ENCODE peak calls at places on chromosomes 5 and 9, in nine cellular contexts. One of them, this sample, is unnamed.

GRCh38 chr9:108186996-108187395 is 668.8 kb downstream of the ACTL7B start:
- DNase-seq in activated CD4-positive, CD25-positive, alpha-beta regulatory T cell treated with anti-CD3 and anti-CD28 coated beads, Interleukin-2, amount 50 U/mL, for 72 hours: no peak
- DNase-seq in stimulated activated CD8-positive, alpha-beta memory T cell treated with anti-CD3 and anti-CD28 coated beads, Interleukin-7, amount 100 ng/mL, for 4 hours: no peak
- DNase-seq in AG08396: peak; percentile 72
- DNase-seq in germinal center: no peak
- DNase-seq in epithelial cell of prostate: no peak
- DNase-seq in posterior vena cava: peak; percentile 85
- DNase-seq in kidney tubule cell: peak; percentile 80
- DNase-seq in amygdala: no peak
- DNase-seq in this sample: no peak

GRCh38 chr9:16154570-16155078 is 601.8 kb downstream of the CCDC171 start:
- DNase-seq in activated CD4-positive, CD25-positive, alpha-beta regulatory T cell treated with anti-CD3 and anti-CD28 coated beads, Interleukin-2, amount 50 U/mL, for 72 hours: peak; percentile 34
- DNase-seq in stimulated activated CD8-positive, alpha-beta memory T cell treated with anti-CD3 and anti-CD28 coated beads, Interleukin-7, amount 100 ng/mL, for 4 hours: peak; percentile 23
- DNase-seq in AG08396: no peak
- DNase-seq in germinal center: peak; percentile 31
- DNase-seq in epithelial cell of prostate: no peak
- DNase-seq in posterior vena cava: no peak
- DNase-seq in kidney tubule cell: peak; percentile 74
- DNase-seq in amygdala: no peak
- DNase-seq in this sample: no peak

GRCh38 chr5:97383996-97384395 is 200.9 kb upstream of the RIOK2 start:
- DNase-seq in activated CD4-positive, CD25-positive, alpha-beta regulatory T cell treated with anti-CD3 and anti-CD28 coated beads, Interleukin-2, amount 50 U/mL, for 72 hours: no peak
- DNase-seq in stimulated activated CD8-positive, alpha-beta memory T cell treated with anti-CD3 and anti-CD28 coated beads, Interleukin-7, amount 100 ng/mL, for 4 hours: no peak
- DNase-seq in AG08396: peak; percentile 15
- DNase-seq in germinal center: no peak
- DNase-seq in epithelial cell of prostate: no peak
- DNase-seq in posterior vena cava: no peak
- DNase-seq in kidney tubule cell: peak; percentile 29
- DNase-seq in amygdala: no peak
- DNase-seq in this sample: no peak

GRCh38 chr5:181086410-181087229 is 44.3 kb downstream of the OR2V1 start:
- DNase-seq in activated CD4-positive, CD25-positive, alpha-beta regulatory T cell treated with anti-CD3 and anti-CD28 coated beads, Interleukin-2, amount 50 U/mL, for 72 hours: no peak
- DNase-seq in stimulated activated CD8-positive, alpha-beta memory T cell treated with anti-CD3 and anti-CD28 coated beads, Interleukin-7, amount 100 ng/mL, for 4 hours: no peak
- DNase-seq in AG08396: no peak
- DNase-seq in germinal center: no peak
- DNase-seq in epithelial cell of prostate: no peak
- DNase-seq in posterior vena cava: peak; percentile 70
- DNase-seq in kidney tubule cell: no peak
- DNase-seq in amygdala: no peak
- DNase-seq in this sample: no peak

GRCh38 chr5:94267350-94267899 is 351.0 kb downstream of the KIAA0825 start:
- DNase-seq in activated CD4-positive, CD25-positive, alpha-beta regulatory T cell treated with anti-CD3 and anti-CD28 coated beads, Interleukin-2, amount 50 U/mL, for 72 hours: no peak
- DNase-seq in stimulated activated CD8-positive, alpha-beta memory T cell treated with anti-CD3 and anti-CD28 coated beads, Interleukin-7, amount 100 ng/mL, for 4 hours: no peak
- DNase-seq in AG08396: no peak
- DNase-seq in germinal center: no peak
- DNase-seq in epithelial cell of prostate: no peak
- DNase-seq in posterior vena cava: no peak
- DNase-seq in kidney tubule cell: no peak
- DNase-seq in amygdala: no peak
- DNase-seq in this sample: no peak

GRCh38 chr5:14415516-14416074 is 166.0 kb upstream of the OTULINL start:
- DNase-seq in activated CD4-positive, CD25-positive, alpha-beta regulatory T cell treated with anti-CD3 and anti-CD28 coated beads, Interleukin-2, amount 50 U/mL, for 72 hours: no peak
- DNase-seq in stimulated activated CD8-positive, alpha-beta memory T cell treated with anti-CD3 and anti-CD28 coated beads, Interleukin-7, amount 100 ng/mL, for 4 hours: no peak
- DNase-seq in AG08396: no peak
- DNase-seq in germinal center: no peak
- DNase-seq in epithelial cell of prostate: no peak
- DNase-seq in posterior vena cava: no peak
- DNase-seq in kidney tubule cell: no peak
- DNase-seq in amygdala: no peak
- DNase-seq in this sample: no peak

GRCh38 chr9:80994892-80995291 is 694.5 kb downstream of the TLE1 start:
- DNase-seq in activated CD4-positive, CD25-positive, alpha-beta regulatory T cell treated with anti-CD3 and anti-CD28 coated beads, Interleukin-2, amount 50 U/mL, for 72 hours: no peak
- DNase-seq in stimulated activated CD8-positive, alpha-beta memory T cell treated with anti-CD3 and anti-CD28 coated beads, Interleukin-7, amount 100 ng/mL, for 4 hours: no peak
- DNase-seq in AG08396: no peak
- DNase-seq in germinal center: no peak
- DNase-seq in epithelial cell of prostate: peak; percentile 51
- DNase-seq in posterior vena cava: no peak
- DNase-seq in kidney tubule cell: peak; percentile 76
- DNase-seq in amygdala: no peak
- DNase-seq in this sample: no peak

GRCh38 chr5:90844931-90845330 is 286.3 kb downstream of the ADGRV1 start:
- DNase-seq in activated CD4-positive, CD25-positive, alpha-beta regulatory T cell treated with anti-CD3 and anti-CD28 coated beads, Interleukin-2, amount 50 U/mL, for 72 hours: no peak
- DNase-seq in stimulated activated CD8-positive, alpha-beta memory T cell treated with anti-CD3 and anti-CD28 coated beads, Interleukin-7, amount 100 ng/mL, for 4 hours: no peak
- DNase-seq in AG08396: no peak
- DNase-seq in germinal center: no peak
- DNase-seq in epithelial cell of prostate: peak; percentile 6
- DNase-seq in posterior vena cava: no peak
- DNase-seq in kidney tubule cell: no peak
- DNase-seq in amygdala: no peak
- DNase-seq in this sample: no peak

GRCh38 chr9:132708769-132709168 is 38.5 kb downstream of the GTF3C4 start:
- DNase-seq in activated CD4-positive, CD25-positive, alpha-beta regulatory T cell treated with anti-CD3 and anti-CD28 coated beads, Interleukin-2, amount 50 U/mL, for 72 hours: no peak
- DNase-seq in stimulated activated CD8-positive, alpha-beta memory T cell treated with anti-CD3 and anti-CD28 coated beads, Interleukin-7, amount 100 ng/mL, for 4 hours: no peak
- DNase-seq in AG08396: no peak
- DNase-seq in germinal center: no peak
- DNase-seq in epithelial cell of prostate: no peak
- DNase-seq in posterior vena cava: no peak
- DNase-seq in kidney tubule cell: no peak
- DNase-seq in amygdala: no peak
- DNase-seq in this sample: no peak

This sample was measured in ACHN.